ENCODE peak calls at places on chromosomes 1 and 21, in six cellular contexts. U is PC-9, E is fibroblast of lung, J is AG04450, K is thyroid gland, T is esophagus squamous epithelium. A is an unnamed sample.

GRCh38 chr1:11985851-11986250 is 5.6 kb downstream of the MFN2 start:
- DNase-seq in U (no peak), E (peak), J (no peak), K (no peak), T (no peak), A (no peak)

GRCh38 chr1:65421341-65422174 is 1.1 kb downstream of the LEPR start:
- DNase-seq in U (no peak), E (no peak), J (no peak), K (no peak), T (no peak), A (no peak)

GRCh38 chr1:107626075-107626796 is 338.7 kb downstream of the VAV3 start:
- DNase-seq in U (no peak), E (no peak), J (no peak), K (no peak), T (no peak), A (no peak)

GRCh38 chr1:6016191-6016865 is 24.1 kb upstream of the NPHP4 start:
- DNase-seq in U (no peak), E (no peak), J (no peak), K (no peak), T (no peak), A (no peak)

GRCh38 chr1:167599839-167600581 is 30.0 kb upstream of the RCSD1 start:
- DNase-seq in U (peak), E (peak), J (no peak), K (peak), T (no peak), A (no peak)

GRCh38 chr21:34932233-34932632 is 116.9 kb downstream of the RUNX1 start:
- DNase-seq in U (no peak), E (no peak), J (no peak), K (no peak), T (no peak), A (no peak)

GRCh38 chr1:119909890-119910596 is 13.7 kb upstream of the ADAM30 start:
- DNase-seq in U (no peak), E (no peak), J (no peak), K (no peak), T (no peak), A (no peak)

GRCh38 chr1:162663086-162663485 is 30.8 kb downstream of the DDR2 start:
- DNase-seq in U (no peak), E (no peak), J (no peak), K (no peak), T (no peak), A (no peak)

GRCh38 chr1:244041475-244042100 is 9.5 kb upstream of the ZBTB18 start:
- DNase-seq in U (no peak), E (peak), J (no peak), K (no peak), T (no peak), A (no peak)

GRCh38 chr1:12285496-12286143 is 55.8 kb downstream of the VPS13D start:
- DNase-seq in U (no peak), E (no peak), J (no peak), K (no peak), T (no peak), A (no peak)

GRCh38 chr1:84382127-84382526 is 16.2 kb upstream of the DNASE2B start:
- DNase-seq in U (peak), E (no peak), J (no peak), K (no peak), T (no peak), A (no peak)

GRCh38 chr1:33161061-33161681 is 20.7 kb downstream of the TRIM62 start:
- DNase-seq in U (no peak), E (peak), J (no peak), K (no peak), T (no peak), A (no peak)

GRCh38 chr1:155591770-155592169 is 18.2 kb upstream of the MSTO1 start:
- DNase-seq in U (peak), E (peak), J (no peak), K (no peak), T (no peak), A (no peak)

GRCh38 chr1:37052120-37052519 is 17.8 kb upstream of the GRIK3 start:
- DNase-seq in U (no peak), E (no peak), J (no peak), K (no peak), T (no peak), A (no peak)

GRCh38 chr1:225813250-225813964 is 3.5 kb downstream of the EPHX1 start:
- DNase-seq in U (peak), E (peak), J (no peak), K (peak), T (no peak), A (peak)

GRCh38 chr1:147717051-147717705 is 43.2 kb downstream of the GJA5 start:
- DNase-seq in U (peak), E (no peak), J (no peak), K (peak), T (no peak), A (no peak)

GRCh38 chr21:33658919-33659318 is 16.6 kb downstream of the ITSN1 start:
- DNase-seq in U (no peak), E (no peak), J (no peak), K (no peak), T (no peak), A (no peak)

GRCh38 chr1:151062738-151063371 is 2.7 kb downstream of the MLLT11 start:
- DNase-seq in U (peak), E (peak), J (peak), K (no peak), T (no peak), A (no peak)

GRCh38 chr21:20419780-20420179 is 578.4 kb upstream of the NCAM2 start:
- DNase-seq in U (no peak), E (no peak), J (no peak), K (no peak), T (no peak), A (no peak)

GRCh38 chr1:167105150-167105840 is 11.4 kb downstream of the STYXL2 start:
- DNase-seq in U (no peak), E (no peak), J (no peak), K (no peak), T (no peak), A (no peak)

GRCh38 chr1:160307455-160307854 is 22.5 kb upstream of the PEX19 start:
- DNase-seq in U (no peak), E (no peak), J (no peak), K (no peak), T (no peak), A (no peak)

GRCh38 chr1:89629146-89629545 is 3.8 kb upstream of the LRRC8C start:
- DNase-seq in U (no peak), E (no peak), J (no peak), K (no peak), T (no peak), A (no peak)

GRCh38 chr1:175968486-175969182 is 225.2 kb upstream of the TNR start:
- DNase-seq in U (no peak), E (no peak), J (no peak), K (no peak), T (no peak), A (no peak)

GRCh38 chr1:41977329-41977728 is 58.6 kb upstream of the HIVEP3 start:
- DNase-seq in U (no peak), E (no peak), J (no peak), K (no peak), T (no peak), A (no peak)

GRCh38 chr1:224223819-224224714 is 41.0 kb downstream of the DEGS1 start:
- DNase-seq in U (no peak), E (peak), J (peak), K (no peak), T (no peak), A (no peak)

GRCh38 chr1:230940848-230941247 is 37.8 kb downstream of the TTC13 start:
- DNase-seq in U (no peak), E (peak), J (no peak), K (no peak), T (no peak), A (no peak)

GRCh38 chr1:7223334-7224080 is 438.3 kb downstream of the CAMTA1 start:
- DNase-seq in U (no peak), E (peak), J (peak), K (no peak), T (no peak), A (no peak)

GRCh38 chr1:170414989-170415733 is 116.8 kb upstream of the GORAB start:
- DNase-seq in U (no peak), E (peak), J (no peak), K (no peak), T (no peak), A (no peak)

GRCh38 chr1:205376739-205377138 is 20.0 kb upstream of the KLHDC8A start:
- DNase-seq in U (no peak), E (no peak), J (no peak), K (no peak), T (no peak), A (no peak)

GRCh38 chr1:47870946-47871750 is 126.0 kb downstream of the TRABD2B start:
- DNase-seq in U (no peak), E (no peak), J (no peak), K (no peak), T (no peak), A (no peak)

GRCh38 chr1:6603424-6603850 is 768 bp upstream of the KLHL21 start:
- DNase-seq in U (peak), E (peak), J (no peak), K (peak), T (no peak), A (no peak)

GRCh38 chr1:182388392-182389134 is 3.0 kb downstream of the GLUL start:
- DNase-seq in U (no peak), E (no peak), J (no peak), K (no peak), T (no peak), A (no peak)

GRCh38 chr1:182389619-182390047 is 2.0 kb downstream of the GLUL start:
- DNase-seq in U (no peak), E (no peak), J (no peak), K (peak), T (no peak), A (no peak)

GRCh38 chr1:182391362-182392044 is at the start of gene GLUL:
- DNase-seq in U (peak), E (peak), J (peak), K (peak), T (peak), A (no peak)

GRCh38 chr1:182392045-182393028 is 747 bp upstream of the GLUL start:
- DNase-seq in U (no peak), E (peak), J (no peak), K (no peak), T (no peak), A (no peak)

GRCh38 chr1:182391028-182391361 is 595 bp downstream of the GLUL start:
- DNase-seq in U (no peak), E (no peak), J (no peak), K (no peak), T (no peak), A (no peak)
- TF ChIP-seq CTCF in U (no peak), E (no peak), J (no peak), K (no peak), T (no peak), A (no peak)

GRCh38 chr1:85655315-85655714 is 52.9 kb downstream of the ZNHIT6 start:
- DNase-seq in U (no peak), E (no peak), J (no peak), K (no peak), T (no peak), A (no peak)
- H3K27ac ChIP-seq in U (peak), E (no peak), J (no peak), K (no peak), T (no peak), A (no peak)

DNA sequence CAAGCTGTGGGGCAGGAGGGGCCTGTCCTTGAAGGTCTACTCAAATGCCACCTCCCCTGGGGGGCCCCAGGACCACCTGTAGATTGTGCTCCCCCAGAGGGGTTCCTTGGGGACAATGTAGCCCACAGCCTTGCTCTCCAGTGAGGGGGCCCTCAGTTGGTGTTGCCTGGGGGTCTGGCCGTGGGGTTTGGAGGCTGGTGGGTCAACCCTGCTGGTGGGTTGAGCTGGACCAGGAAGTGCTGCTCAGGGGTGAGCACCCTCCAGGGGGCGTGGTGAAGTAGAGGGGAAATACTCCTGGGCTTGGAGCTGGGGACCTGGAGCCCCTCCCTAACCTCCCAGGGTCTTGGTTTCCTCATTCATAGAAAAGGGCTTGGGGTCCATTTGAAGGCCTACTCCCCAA is 143.6 kb upstream of the WNT4 start:
- DNase-seq in U (no peak), E (no peak), J (no peak), K (no peak), T (no peak), A (peak)
- TF ChIP-seq CTCF in U (no peak), E (no peak), J (no peak), K (no peak), T (no peak), A (no peak)

GRCh38 chr1:68029444-68029843 is 21.0 kb downstream of the DIRAS3 start:
- DNase-seq in U (no peak), E (no peak), J (no peak), K (no peak), T (no peak), A (no peak)

GRCh38 chr1:68028566-68028965 is 21.9 kb downstream of the DIRAS3 start:
- DNase-seq in U (no peak), E (no peak), J (no peak), K (no peak), T (no peak), A (no peak)

DNA sequence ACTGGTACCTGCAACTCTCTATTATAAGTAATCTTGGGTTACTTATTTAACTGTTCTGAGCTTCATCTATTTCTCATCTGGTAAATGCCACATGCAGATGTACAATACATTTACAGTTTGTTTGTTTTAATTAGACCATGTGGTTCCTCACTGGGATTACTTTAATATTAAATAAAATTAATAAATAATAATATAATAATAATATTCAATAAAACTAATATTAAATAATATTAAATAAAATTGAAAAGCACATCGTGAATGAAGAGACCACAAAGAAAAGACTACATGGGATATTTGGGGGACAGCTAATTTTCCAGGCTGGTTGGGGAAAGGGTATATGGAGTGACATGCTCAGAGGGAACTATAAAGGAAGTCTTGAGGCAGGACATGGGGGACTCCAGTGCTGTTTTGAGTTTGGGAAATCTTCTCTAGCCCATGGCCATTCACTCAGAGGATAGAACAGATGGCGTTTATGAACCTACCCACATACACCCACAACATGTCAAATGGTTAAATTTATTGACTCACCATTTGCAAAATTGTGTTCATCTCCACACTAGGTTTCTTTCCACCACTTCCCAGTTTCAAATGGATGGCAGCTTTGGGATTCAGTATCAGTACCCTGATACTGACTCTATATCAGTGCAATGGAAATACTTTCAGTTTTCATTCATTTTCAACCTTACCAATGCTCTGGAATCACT is 25.6 kb downstream of the DIRAS3 start:
- DNase-seq in U (no peak), E (no peak), J (no peak), K (no peak), T (no peak), A (no peak)
- H3K27ac ChIP-seq in U (no peak), E (no peak), J (no peak), K (no peak), T (no peak), A (no peak)

DNA sequence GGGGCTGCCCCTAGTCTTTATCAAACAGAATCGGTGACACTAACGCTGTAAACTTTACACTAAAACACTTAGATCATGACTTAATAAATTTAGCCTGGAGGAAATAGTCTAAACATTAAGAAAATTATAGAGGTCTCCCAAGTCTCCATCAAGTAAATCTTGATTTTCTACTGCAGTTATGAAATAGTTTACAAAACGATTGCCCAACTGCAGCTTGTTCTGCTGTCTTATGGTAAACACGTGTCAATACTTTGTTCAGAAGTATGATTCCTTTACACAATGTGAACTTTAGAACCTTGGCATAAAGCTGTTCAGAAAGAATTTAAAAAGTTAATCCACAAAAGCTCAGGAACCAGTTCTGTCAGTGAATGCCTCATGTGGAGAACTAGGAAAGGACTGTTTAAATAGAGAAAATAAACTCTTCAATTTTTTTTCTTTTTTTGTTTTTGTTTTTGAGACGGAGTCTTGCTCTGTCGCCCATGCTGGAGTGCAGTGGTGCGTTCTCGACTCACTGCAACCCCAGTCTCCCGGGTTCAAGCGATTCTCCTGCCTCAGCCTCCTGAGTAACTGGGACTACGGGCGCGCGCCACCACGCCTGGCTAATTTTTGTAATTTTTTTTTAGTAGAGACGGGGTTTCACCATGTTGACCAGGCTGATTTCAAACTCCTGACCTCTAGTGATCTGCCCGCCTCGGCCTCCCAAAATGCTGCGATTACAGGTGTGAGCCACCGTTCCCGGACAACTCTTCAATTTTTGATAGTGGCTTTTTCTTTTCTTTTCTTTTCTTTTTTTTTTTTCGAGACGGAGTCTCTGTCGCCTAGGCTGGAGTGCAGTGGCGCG is 1.6 kb downstream of the DDI2 start:
- DNase-seq in U (no peak), E (peak), J (peak), K (no peak), T (no peak), A (no peak)
- TF ChIP-seq CTCF in U (no peak), E (no peak), J (no peak), K (no peak), T (peak), A (no peak)

GRCh38 chr1:153976819-153977249 is 640 bp downstream of the JTB start:
- DNase-seq in U (no peak), E (no peak), J (no peak), K (no peak), T (no peak), A (no peak)
- H3K27ac ChIP-seq in U (peak), E (peak), J (peak), K (peak), T (peak), A (peak)

GRCh38 chr21:45459171-45460010 is 54.4 kb downstream of the COL18A1 start:
- DNase-seq in U (no peak), E (no peak), J (no peak), K (no peak), T (no peak), A (no peak)

GRCh38 chr21:45461806-45462341 is 56.9 kb downstream of the COL18A1 start:
- DNase-seq in U (no peak), E (no peak), J (no peak), K (no peak), T (no peak), A (no peak)

GRCh38 chr21:45460611-45461368 is 55.8 kb downstream of the COL18A1 start:
- DNase-seq in U (no peak), E (peak), J (peak), K (no peak), T (no peak), A (no peak)

GRCh38 chr21:45460011-45460565 is 55.1 kb downstream of the COL18A1 start:
- DNase-seq in U (no peak), E (no peak), J (no peak), K (no peak), T (no peak), A (no peak)

DNA sequence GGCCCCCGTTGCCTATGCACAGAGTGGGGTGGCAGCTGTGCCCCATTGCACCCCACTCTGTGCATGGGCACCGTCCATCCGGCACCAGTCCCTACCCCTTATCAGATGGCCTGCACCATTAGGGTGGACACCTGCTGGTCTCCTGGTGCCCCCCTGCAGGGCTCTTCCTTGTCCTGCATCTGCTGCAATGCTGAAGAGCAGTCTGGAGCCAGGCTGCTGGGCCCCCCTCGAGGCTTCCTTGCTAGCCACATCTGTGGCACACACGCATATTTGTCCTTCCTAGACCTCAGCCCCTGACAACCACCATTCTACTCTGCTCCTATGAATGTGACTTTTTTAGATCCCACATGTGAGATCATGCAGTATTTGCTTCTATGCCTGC is 56.4 kb downstream of the COL18A1 start:
- DNase-seq in U (no peak), E (no peak), J (no peak), K (no peak), T (no peak), A (no peak)
- TF ChIP-seq CTCF in U (no peak), E (no peak), J (no peak), K (no peak), T (no peak), A (no peak)